ENCODE peak calls at places on chromosome 6, in six cellular contexts. L, N, H, J, T and O are unnamed samples.

GRCh38 chr6:166397849-166398248 is 15.1 kb upstream of the MPC1 start:
- DNase-seq in L (no peak), N (no peak), H (no peak), J (no peak), T (no peak), O (no peak)

GRCh38 chr6:90483116-90483839 is 103.6 kb downstream of the MAP3K7 start:
- DNase-seq in L (peak), N (no peak), H (no peak), J (peak), T (no peak), O (no peak)

GRCh38 chr6:139877828-139878405 is 503.5 kb upstream of the CITED2 start:
- DNase-seq in L (no peak), N (no peak), H (no peak), J (no peak), T (no peak), O (no peak)

GRCh38 chr6:77463308-77463880 is at the start of gene HTR1B:
- DNase-seq in L (no peak), N (no peak), H (no peak), J (peak), T (no peak), O (no peak)

GRCh38 chr6:152721956-152722355 is 24.3 kb downstream of the MYCT1 start:
- DNase-seq in L (no peak), N (no peak), H (no peak), J (peak), T (no peak), O (no peak)

GRCh38 chr6:119938752-119939151 is 589.2 kb upstream of the MAN1A1 start:
- DNase-seq in L (no peak), N (no peak), H (no peak), J (no peak), T (no peak), O (no peak)

GRCh38 chr6:19812512-19813119 is 24.6 kb upstream of the ID4 start:
- DNase-seq in L (peak), N (no peak), H (no peak), J (peak), T (peak), O (no peak)

GRCh38 chr6:109987196-109987595 is 9.1 kb downstream of the GPR6 start:
- DNase-seq in L (no peak), N (no peak), H (no peak), J (no peak), T (no peak), O (no peak)

GRCh38 chr6:50707652-50708325 is 5.5 kb upstream of the TFAP2D start:
- DNase-seq in L (no peak), N (no peak), H (no peak), J (peak), T (no peak), O (no peak)

GRCh38 chr6:100283288-100283687 is 181.4 kb downstream of the SIM1 start:
- DNase-seq in L (peak), N (peak), H (no peak), J (peak), T (no peak), O (no peak)

GRCh38 chr6:53282741-53283140 is 66.0 kb downstream of the ELOVL5 start:
- DNase-seq in L (peak), N (no peak), H (no peak), J (peak), T (no peak), O (no peak)

GRCh38 chr6:132333639-132334516 is 67.4 kb downstream of the MOXD1 start:
- DNase-seq in L (peak), N (peak), H (no peak), J (peak), T (peak), O (no peak)

GRCh38 chr6:42197574-42198362 is 3.0 kb upstream of the GUCA1B start:
- DNase-seq in L (peak), N (no peak), H (no peak), J (peak), T (peak), O (no peak)

GRCh38 chr6:128070406-128070805 is 169.5 kb upstream of the THEMIS start:
- DNase-seq in L (peak), N (no peak), H (no peak), J (peak), T (no peak), O (no peak)

GRCh38 chr6:14887986-14888574 is 357.8 kb upstream of the JARID2 start:
- DNase-seq in L (no peak), N (no peak), H (no peak), J (no peak), T (no peak), O (no peak)

GRCh38 chr6:112015725-112016124 is 38.2 kb upstream of the CCN6 start:
- DNase-seq in L (no peak), N (no peak), H (no peak), J (no peak), T (no peak), O (no peak)

GRCh38 chr6:116055513-116055912 is 5.2 kb downstream of the FRK start:
- DNase-seq in L (no peak), N (no peak), H (no peak), J (no peak), T (no peak), O (no peak)

GRCh38 chr6:116057766-116058165 is 2.9 kb downstream of the FRK start:
- DNase-seq in L (no peak), N (no peak), H (no peak), J (no peak), T (no peak), O (no peak)

GRCh38 chr6:116062496-116062895 is 1.8 kb upstream of the FRK start:
- DNase-seq in L (no peak), N (no peak), H (no peak), J (no peak), T (no peak), O (no peak)

GRCh38 chr6:116060572-116061283 is at the start of gene FRK:
- DNase-seq in L (peak), N (peak), H (no peak), J (peak), T (peak), O (no peak)

GRCh38 chr6:116059713-116060571 is 749 bp downstream of the FRK start:
- DNase-seq in L (peak), N (peak), H (peak), J (peak), T (peak), O (no peak)
- H3K4me3 ChIP-seq in L (peak), N (peak), H (no peak), J (peak), T (peak), O (no peak)

DNA sequence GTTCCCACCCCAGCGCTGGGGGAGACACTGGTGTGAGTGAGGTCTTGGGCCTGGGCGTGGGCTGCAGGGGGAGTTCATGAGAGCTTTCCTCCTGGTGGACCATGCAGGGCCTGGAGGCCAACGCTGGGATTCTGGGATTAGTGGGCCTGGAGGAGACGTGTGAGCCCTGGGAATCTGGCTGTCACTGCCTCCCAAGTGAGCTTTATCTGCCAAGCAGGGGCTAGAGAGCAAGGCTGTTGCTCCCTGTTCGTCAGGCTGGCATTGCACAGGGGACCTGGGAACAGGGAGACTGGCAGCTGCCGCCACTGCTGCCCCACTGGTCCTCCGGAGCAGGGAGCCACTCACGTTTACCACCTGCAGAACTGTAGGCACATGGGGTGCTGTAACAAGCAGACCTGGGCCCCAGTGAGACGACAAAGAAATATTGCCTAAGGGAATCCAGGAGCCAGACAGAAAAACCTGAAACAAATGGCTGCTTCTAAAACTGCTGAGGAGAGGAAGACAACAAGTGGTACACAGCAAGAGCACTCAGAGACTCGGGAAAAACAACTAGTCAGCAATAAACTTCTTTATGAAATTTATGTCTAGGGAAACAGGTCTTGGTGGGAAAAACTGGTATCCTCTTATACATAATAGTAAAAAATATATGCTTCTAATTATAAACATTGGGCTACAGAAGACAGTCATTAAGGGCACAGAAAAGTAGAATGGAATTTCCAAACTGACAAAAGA is 45.2 kb downstream of the PPP1R3G start:
- DNase-seq in L (no peak), N (no peak), H (no peak), J (no peak), T (no peak), O (no peak)
- H3K4me3 ChIP-seq in L (no peak), N (no peak), H (no peak), J (no peak), T (no peak), O (no peak)

GRCh38 chr6:26250806-26251075 is 114.3 kb upstream of the BTN3A2 start:
- DNase-seq in L (no peak), N (no peak), H (no peak), J (no peak), T (no peak), O (no peak)

GRCh38 chr6:26249709-26249958 is 115.4 kb upstream of the BTN3A2 start:
- DNase-seq in L (no peak), N (no peak), H (no peak), J (no peak), T (no peak), O (no peak)

GRCh38 chr6:26254666-26255176 is 110.3 kb upstream of the BTN3A2 start:
- DNase-seq in L (no peak), N (no peak), H (no peak), J (no peak), T (no peak), O (no peak)

GRCh38 chr6:26249959-26250805 is 114.8 kb upstream of the BTN3A2 start:
- DNase-seq in L (peak), N (no peak), H (peak), J (peak), T (peak), O (peak)

GRCh38 chr6:26251354-26252081 is 113.5 kb upstream of the BTN3A2 start:
- DNase-seq in L (peak), N (no peak), H (peak), J (peak), T (no peak), O (peak)
- H3K4me3 ChIP-seq in L (peak), N (no peak), H (peak), J (peak), T (peak), O (peak)

GRCh38 chr6:167796668-167797031 is 30.1 kb upstream of the AFDN start:
- DNase-seq in L (no peak), N (no peak), H (no peak), J (no peak), T (no peak), O (no peak)
- H3K4me3 ChIP-seq in L (no peak), N (no peak), H (no peak), J (peak), T (no peak), O (peak)

DNA sequence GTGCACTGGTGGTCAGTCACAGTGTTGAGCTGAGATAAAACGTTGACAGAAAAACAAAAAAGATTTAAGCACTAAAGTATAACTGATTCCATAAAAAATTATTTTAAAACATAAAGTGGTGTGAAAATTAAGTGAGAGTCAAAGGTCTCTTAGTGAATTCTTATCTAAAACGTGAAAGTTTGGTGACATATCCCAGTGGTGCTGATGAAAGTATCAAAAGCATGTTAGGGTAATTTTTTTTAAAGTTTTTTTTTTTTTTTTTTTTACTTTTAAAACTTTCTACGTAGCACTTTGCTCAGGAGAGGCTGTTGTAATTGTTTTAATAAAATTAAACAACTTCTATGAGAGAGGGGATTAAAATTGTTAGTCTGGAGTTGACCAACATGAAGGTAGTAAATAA is 65.6 kb upstream of the TMEM30A start:
- DNase-seq in L (no peak), N (no peak), H (no peak), J (no peak), T (no peak), O (no peak)
- H3K4me3 ChIP-seq in L (no peak), N (no peak), H (no peak), J (no peak), T (no peak), O (no peak)

DNA sequence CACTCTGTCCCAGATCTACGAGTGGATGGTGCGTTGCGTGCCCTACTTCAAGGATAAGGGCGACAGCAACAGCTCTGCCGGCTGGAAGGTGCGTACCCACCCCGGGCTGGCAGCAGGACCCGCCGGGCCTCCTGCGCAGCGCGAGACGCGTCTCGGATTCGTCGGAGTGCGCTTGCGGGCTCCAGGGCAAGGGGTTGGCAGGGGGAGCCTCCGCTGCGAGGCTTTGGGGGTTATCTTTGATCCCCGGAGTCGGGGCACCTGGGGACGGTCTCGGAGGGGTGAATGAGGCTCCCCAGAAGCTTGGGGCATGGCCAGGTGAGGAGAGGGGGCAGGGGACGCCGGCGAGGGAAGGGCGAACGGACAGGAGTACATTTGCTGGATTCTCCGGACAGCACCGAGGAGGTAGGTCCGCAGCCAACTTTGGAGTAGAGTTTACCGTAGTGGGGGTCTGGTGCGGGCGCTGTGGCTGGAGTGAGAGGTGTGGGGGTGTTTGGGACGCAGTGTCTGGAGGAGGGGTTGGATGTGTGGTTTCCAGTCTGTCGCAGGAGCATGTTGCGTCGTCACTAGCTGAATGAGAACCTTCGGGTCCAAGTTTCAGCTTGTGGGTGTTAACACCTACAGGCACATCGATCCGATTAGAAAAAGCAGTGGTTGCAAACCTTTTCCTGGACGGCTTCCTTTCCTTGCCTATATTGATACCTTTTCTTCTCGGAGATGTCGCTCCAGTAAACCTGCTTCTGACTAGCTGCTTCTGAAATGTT is 1.2 kb downstream of the FOXO3 start:
- DNase-seq in L (no peak), N (peak), H (no peak), J (no peak), T (peak), O (no peak)
- H3K4me3 ChIP-seq in L (peak), N (peak), H (no peak), J (peak), T (peak), O (no peak)

DNA sequence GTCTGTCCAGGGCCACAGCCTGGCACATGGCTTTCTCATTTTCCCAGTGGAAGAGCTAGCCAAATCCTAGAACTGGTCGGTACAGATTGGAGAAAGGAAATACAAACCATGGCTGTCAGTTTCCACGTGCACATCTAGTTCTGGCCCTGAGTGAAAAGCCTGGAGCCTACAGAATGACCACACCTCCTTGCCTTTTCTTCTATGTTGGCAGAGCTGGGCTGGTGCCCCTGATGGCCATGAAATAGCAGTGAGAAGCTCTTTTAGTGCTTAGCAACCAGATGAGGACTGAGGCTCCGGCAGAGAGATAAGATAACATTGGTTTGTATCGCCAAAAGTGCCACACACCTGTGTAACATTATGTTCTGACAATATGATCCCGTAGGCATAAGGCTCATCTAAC is 39.7 kb upstream of the TBC1D7 start:
- DNase-seq in L (no peak), N (no peak), H (no peak), J (no peak), T (no peak), O (no peak)
- H3K4me3 ChIP-seq in L (no peak), N (no peak), H (no peak), J (no peak), T (no peak), O (no peak)

GRCh38 chr6:39918831-39919230 is 15.4 kb downstream of the MOCS1 start:
- DNase-seq in L (no peak), N (no peak), H (no peak), J (no peak), T (no peak), O (no peak)
- H3K4me3 ChIP-seq in L (no peak), N (no peak), H (no peak), J (no peak), T (no peak), O (no peak)

GRCh38 chr6:135244805-135245204 is 63.7 kb downstream of the MYB start:
- DNase-seq in L (no peak), N (no peak), H (no peak), J (no peak), T (no peak), O (no peak)

GRCh38 chr6:135240711-135241110 is 59.6 kb downstream of the MYB start:
- DNase-seq in L (no peak), N (no peak), H (no peak), J (no peak), T (no peak), O (no peak)

GRCh38 chr6:135243871-135244796 is 63.0 kb downstream of the MYB start:
- DNase-seq in L (no peak), N (no peak), H (no peak), J (no peak), T (no peak), O (no peak)
- H3K4me3 ChIP-seq in L (no peak), N (no peak), H (no peak), J (no peak), T (no peak), O (no peak)